ENCODE peak calls at places on chromosomes 1 and 21, in four cellular contexts. H, J, D and V are unnamed samples.

GRCh38 chr1:234755449-234755863 is 145.5 kb upstream of the IRF2BP2 start:
- DNase-seq in J (peak), H (no peak), D (peak), V (peak)

GRCh38 chr1:159996653-159997052 is 35.1 kb downstream of the PIGM start:
- DNase-seq in D (peak), H (peak), J (no peak), V (peak)

GRCh38 chr1:155974208-155975165 is 3.9 kb downstream of the ARHGEF2 start:
- DNase-seq in D (peak), H (no peak), J (no peak), V (no peak)

GRCh38 chr1:44730741-44731512 is at the start of gene RNU5D-1:
- DNase-seq in H (peak), D (peak), J (peak), V (peak)

GRCh38 chr1:244322791-244323521 is 128.8 kb downstream of the ADSS2 start:
- DNase-seq in H (no peak), J (peak), D (peak), V (peak)

GRCh38 chr1:97089223-97089622 is 367.6 kb downstream of the PTBP2 start:
- DNase-seq in H (no peak), J (no peak), D (no peak), V (no peak)

GRCh38 chr1:26349196-26349885 is 4.6 kb downstream of the CRYBG2 start:
- DNase-seq in H (no peak), J (no peak), D (peak), V (peak)

GRCh38 chr1:243280571-243281129 is 24.8 kb downstream of the SDCCAG8 start:
- DNase-seq in J (no peak), D (no peak), H (no peak), V (no peak)

GRCh38 chr21:44986471-44987291 is 46.9 kb downstream of the SLX9 start:
- DNase-seq in H (no peak), J (no peak), D (no peak), V (no peak)

GRCh38 chr1:77283701-77284425 is 2.0 kb downstream of the AK5 start:
- DNase-seq in D (no peak), H (no peak), J (no peak), V (no peak)

GRCh38 chr1:4310396-4310923 is 343.9 kb upstream of the AJAP1 start:
- DNase-seq in D (no peak), J (no peak), H (no peak), V (no peak)

GRCh38 chr1:229378586-229379442 is 36.0 kb upstream of the CCSAP start:
- DNase-seq in J (no peak), H (no peak), D (no peak), V (no peak)

GRCh38 chr1:181656491-181656890 is 173.2 kb downstream of the CACNA1E start:
- DNase-seq in D (peak), H (no peak), J (no peak), V (no peak)

GRCh38 chr1:2452583-2453315 is 23.3 kb upstream of the PLCH2 start:
- DNase-seq in J (no peak), H (no peak), D (peak), V (no peak)

GRCh38 chr1:182173791-182174190 is 112.3 kb upstream of the ZNF648 start:
- DNase-seq in J (peak), D (peak), H (no peak), V (no peak)

GRCh38 chr1:229863651-229864545 is 203.1 kb upstream of the GALNT2 start:
- DNase-seq in J (no peak), D (no peak), H (peak), V (no peak)

GRCh38 chr1:156608036-156608674 is 6.9 kb upstream of the GPATCH4 start:
- DNase-seq in J (peak), D (peak), H (peak), V (peak)

GRCh38 chr1:208008534-208008933 is 97.6 kb upstream of the CD34 start:
- DNase-seq in J (no peak), H (no peak), D (no peak), V (no peak)

GRCh38 chr1:51518730-51519047 is 377 bp downstream of the EPS15 start:
- DNase-seq in H (no peak), J (peak), D (no peak), V (no peak)

GRCh38 chr1:1889090-1889750 is 1.7 kb downstream of the GNB1 start:
- DNase-seq in J (no peak), H (no peak), D (peak), V (no peak)

GRCh38 chr1:108114026-108114599 is 86.0 kb downstream of the SLC25A24 start:
- DNase-seq in H (no peak), J (no peak), D (no peak), V (no peak)

GRCh38 chr1:179104851-179105250 is 23.0 kb downstream of the TOR3A start:
- DNase-seq in H (peak), D (no peak), J (no peak), V (no peak)

GRCh38 chr1:111593403-111594127 is 26.0 kb upstream of the RAP1A start:
- DNase-seq in D (no peak), J (no peak), H (no peak), V (no peak)

GRCh38 chr1:207981976-207982375 is 71.1 kb upstream of the CD34 start:
- DNase-seq in J (no peak), H (peak), D (no peak), V (no peak)

GRCh38 chr1:236753554-236753953 is 41.5 kb upstream of the MTR start:
- DNase-seq in J (no peak), D (peak), H (peak), V (no peak)

GRCh38 chr1:100538935-100539835 is 1.2 kb downstream of the GPR88 start:
- DNase-seq in J (peak), H (peak), D (no peak), V (no peak)

GRCh38 chr1:60311838-60312237 is 238.3 kb upstream of the C1orf87 start:
- DNase-seq in D (no peak), H (no peak), J (no peak), V (no peak)

GRCh38 chr1:224513787-224514209 is 79.2 kb upstream of the WDR26 start:
- DNase-seq in D (peak), H (peak), J (peak), V (no peak)

GRCh38 chr1:75135829-75136142 is 1.6 kb downstream of the LHX8 start:
- DNase-seq in J (no peak), H (no peak), D (peak), V (no peak)

GRCh38 chr1:91876751-91877573 is 9.0 kb downstream of the TGFBR3 start:
- DNase-seq in J (no peak), H (no peak), D (no peak), V (no peak)

GRCh38 chr1:80640978-80641377 is 1159.8 kb upstream of the ADGRL2 start:
- DNase-seq in H (no peak), J (no peak), D (no peak), V (no peak)

GRCh38 chr1:60678802-60679201 is 403.6 kb upstream of the NFIA start:
- DNase-seq in H (no peak), D (no peak), J (no peak), V (no peak)

GRCh38 chr1:2446861-2447260 is 29.2 kb upstream of the PLCH2 start:
- DNase-seq in D (no peak), H (no peak), J (no peak), V (no peak)

GRCh38 chr21:16195896-16196443 is 466.2 kb downstream of the USP25 start:
- DNase-seq in H (no peak), J (no peak), D (peak), V (no peak)

GRCh38 chr21:41707231-41707988 is 59.4 kb downstream of the RIPK4 start:
- DNase-seq in D (no peak), J (no peak), H (no peak), V (no peak)

DNA sequence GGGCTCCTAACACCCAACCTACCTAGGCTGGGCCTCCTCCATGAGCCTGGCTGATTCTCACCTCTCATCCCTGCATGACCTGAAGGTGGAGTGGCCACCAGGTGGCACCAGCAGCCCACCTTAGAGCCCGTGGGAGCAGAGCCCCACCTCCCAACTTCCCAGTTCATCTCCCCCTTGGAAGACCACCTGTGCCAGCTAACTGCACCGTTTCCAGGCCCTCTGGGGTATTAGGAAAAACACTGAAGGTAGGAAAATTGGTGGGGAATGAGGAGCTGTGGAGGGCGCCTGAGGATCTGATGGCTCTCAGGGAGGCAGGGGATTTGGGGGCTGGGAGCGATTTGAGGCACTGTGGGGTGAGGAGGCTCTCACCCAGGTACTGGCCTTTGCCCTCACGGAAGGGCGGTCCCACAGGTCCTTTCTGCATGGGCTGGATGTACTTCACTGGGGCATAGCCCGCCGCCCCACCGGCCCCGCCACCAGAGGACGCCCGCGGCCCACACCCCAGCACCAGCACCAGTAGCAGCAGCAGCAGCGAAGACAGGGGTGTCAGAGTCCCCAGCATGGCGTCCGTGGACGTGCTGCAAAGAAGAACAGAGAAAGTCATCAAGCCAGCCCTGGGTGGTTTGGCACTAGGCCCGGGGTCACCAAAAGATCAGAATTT is 11.1 kb downstream of the ADPRS start:
- DNase-seq in J (peak), H (peak), D (peak), V (peak)
- TF ChIP-seq CTCF in J (no peak), H (peak), D (peak), V (peak)

GRCh38 chr1:233480198-233480597 is 133.7 kb upstream of the KCNK1 start:
- DNase-seq in D (no peak), J (no peak), H (no peak), V (no peak)

GRCh38 chr1:233479026-233479890 is 134.6 kb upstream of the KCNK1 start:
- DNase-seq in H (no peak), J (no peak), D (no peak), V (no peak)

GRCh38 chr1:233477359-233477758 is 136.5 kb upstream of the KCNK1 start:
- DNase-seq in H (no peak), D (no peak), J (no peak), V (no peak)

GRCh38 chr1:233482388-233482787 is 131.5 kb upstream of the KCNK1 start:
- DNase-seq in D (no peak), H (no peak), J (no peak), V (no peak)

GRCh38 chr1:233478611-233479010 is 135.3 kb upstream of the KCNK1 start:
- DNase-seq in J (no peak), H (no peak), D (no peak), V (no peak)
- H3K4me3 ChIP-seq in J (no peak), H (no peak), D (no peak), V (no peak)

GRCh38 chr1:161157867-161158266 is 1.4 kb upstream of the USP21 start:
- DNase-seq in H (no peak), J (no peak), D (no peak), V (no peak)
- H3K27ac ChIP-seq in H (no peak), J (no peak), D (no peak), V (no peak)

DNA sequence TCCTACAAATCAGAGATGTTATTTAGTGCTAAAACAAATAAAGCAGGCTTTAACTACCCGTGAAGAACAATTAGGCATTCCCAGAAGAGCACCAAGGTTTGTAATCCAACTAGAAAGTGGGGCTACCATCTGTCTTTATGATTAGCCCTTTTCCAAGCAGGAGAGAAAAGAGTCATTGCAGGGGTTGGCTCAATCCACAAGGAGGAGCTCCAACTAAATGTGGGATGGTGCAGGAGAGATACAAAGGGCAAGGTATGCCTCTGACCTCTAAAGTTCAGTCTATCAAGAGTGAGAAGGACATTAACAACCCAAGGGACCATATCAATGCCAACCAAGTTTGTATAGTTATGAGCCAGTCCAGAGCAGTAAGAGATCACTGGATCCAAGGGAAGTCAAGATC is 382.7 kb upstream of the DUSP10 start:
- DNase-seq in J (no peak), H (no peak), D (no peak), V (no peak)
- TF ChIP-seq CTCF in J (no peak), H (peak), D (peak), V (no peak)

GRCh38 chr1:205360891-205361290 is 4.2 kb upstream of the KLHDC8A start:
- DNase-seq in D (no peak), J (no peak), H (no peak), V (no peak)
- H3K4me3 ChIP-seq in D (no peak), J (no peak), H (no peak), V (no peak)

GRCh38 chr1:15559189-15559815 is 25.5 kb downstream of the AGMAT start:
- DNase-seq in D (no peak), J (no peak), H (no peak), V (no peak)

GRCh38 chr1:15558516-15558915 is 26.3 kb downstream of the AGMAT start:
- DNase-seq in D (no peak), H (no peak), J (no peak), V (no peak)

GRCh38 chr1:15557008-15557407 is 27.8 kb downstream of the AGMAT start:
- DNase-seq in D (no peak), H (no peak), J (no peak), V (no peak)

DNA sequence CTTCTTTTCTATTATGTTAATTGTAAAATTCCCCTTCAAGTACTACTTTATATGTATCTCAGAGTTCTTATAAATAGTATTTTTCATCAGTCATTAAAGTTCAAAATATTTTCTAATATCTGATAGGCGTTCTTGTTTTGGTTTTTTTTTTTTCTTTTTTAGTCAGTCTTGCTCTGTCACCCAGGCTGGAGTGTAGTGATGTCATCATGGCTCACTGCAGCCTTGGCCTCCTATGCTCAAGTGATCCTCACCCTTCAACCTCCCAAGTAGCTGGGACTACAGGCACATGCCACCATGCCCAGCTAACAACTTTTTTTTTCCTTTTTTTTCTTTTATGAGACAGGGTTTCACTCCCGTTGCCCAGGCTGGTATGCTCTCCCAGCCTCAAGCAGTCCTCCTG is 27.3 kb downstream of the AGMAT start:
- DNase-seq in J (no peak), H (no peak), D (no peak), V (no peak)
- H3K27ac ChIP-seq in J (no peak), H (no peak), D (no peak), V (no peak)